ENCODE peak calls at places on chromosomes 4 and X, in nine cellular contexts. T is mesothelial cell of epicardium, L is left lung, M is cardiac muscle cell, C is spleen, Q is GM12878, F is omental fat pad, N is lower leg skin, E is tibial nerve. O is an unnamed sample.

GRCh38 chrX:13396887-13397286 is 77.0 kb upstream of the ATXN3L start:
- DNase-seq in T (no peak), L (no peak), M (peak; percentile 32), C (no peak), Q (no peak), F (no peak), N (no peak), E (no peak), O (no peak)

GRCh38 chr4:1302159-1302558 is 12.5 kb downstream of the MAEA start:
- DNase-seq in T (no peak), L (no peak), M (no peak), C (no peak), Q (no peak), F (no peak), N (no peak), E (no peak), O (no peak)

GRCh38 chr4:25050370-25051098 is 19.8 kb upstream of the LGI2 start:
- DNase-seq in T (no peak), L (no peak), M (no peak), C (no peak), Q (no peak), F (no peak), N (no peak), E (no peak), O (no peak)

GRCh38 chrX:49754238-49754857 is 58.6 kb upstream of the PAGE1 start:
- DNase-seq in T (peak; percentile 24), L (no peak), M (peak; percentile 44), C (no peak), Q (no peak), F (no peak), N (no peak), E (no peak), O (peak; percentile 43)

GRCh38 chr4:155809835-155810234 is 51.0 kb downstream of the GUCY1B1 start:
- DNase-seq in T (no peak), L (no peak), M (peak; percentile 92), C (no peak), Q (peak; percentile 55), F (no peak), N (no peak), E (no peak), O (no peak)

GRCh38 chr4:144562019-144562740 is 83.8 kb upstream of the HHIP start:
- DNase-seq in T (no peak), L (no peak), M (peak; percentile 24), C (no peak), Q (no peak), F (no peak), N (no peak), E (no peak), O (peak; percentile 42)

GRCh38 chr4:75769044-75769443 is 44.7 kb downstream of the USO1 start:
- DNase-seq in T (no peak), L (no peak), M (peak; percentile 5), C (no peak), Q (no peak), F (no peak), N (no peak), E (no peak), O (no peak)

GRCh38 chr4:189940178-189941004 is at the start of gene FRG1:
- DNase-seq in T (peak; percentile 92), L (peak; percentile 100), M (peak; percentile 97), C (peak; percentile 99), Q (peak; percentile 64), F (peak; percentile 82), N (peak; percentile 99), E (peak; percentile 85), O (peak; percentile 96)

GRCh38 chr4:26729027-26729426 is 131.6 kb upstream of the STIM2 start:
- DNase-seq in T (no peak), L (no peak), M (no peak), C (no peak), Q (no peak), F (no peak), N (no peak), E (no peak), O (no peak)

GRCh38 chr4:122731676-122732075 is 828 bp upstream of the BBS12 start:
- DNase-seq in T (no peak), L (no peak), M (no peak), C (no peak), Q (no peak), F (no peak), N (no peak), E (no peak), O (no peak)

GRCh38 chr4:122728781-122729330 is 3.6 kb upstream of the BBS12 start:
- DNase-seq in T (no peak), L (no peak), M (peak; percentile 10), C (no peak), Q (no peak), F (no peak), N (no peak), E (no peak), O (no peak)

GRCh38 chr4:122733805-122734155 is 1.3 kb downstream of the BBS12 start:
- DNase-seq in T (no peak), L (no peak), M (no peak), C (no peak), Q (no peak), F (no peak), N (no peak), E (no peak), O (no peak)

GRCh38 chr4:122732329-122733026 is at the start of gene BBS12:
- DNase-seq in T (peak; percentile 94), L (peak; percentile 99), M (peak; percentile 100), C (peak; percentile 100), Q (peak; percentile 97), F (peak; percentile 99), N (peak; percentile 100), E (peak; percentile 99), O (peak; percentile 98)
- TF ChIP-seq CTCF in T (no peak), L (no peak), M (peak; percentile 58), C (peak; percentile 33), Q (peak; percentile 56), F (no peak), N (no peak), E (peak; percentile 52), O (peak; percentile 45)

GRCh38 chr4:52016985-52017384 is 3.2 kb downstream of the LRRC66 start:
- DNase-seq in T (no peak), L (no peak), M (no peak), C (no peak), Q (no peak), F (no peak), N (no peak), E (no peak), O (no peak)

GRCh38 chr4:52014903-52015302 is 5.3 kb downstream of the LRRC66 start:
- DNase-seq in T (no peak), L (no peak), M (no peak), C (no peak), Q (no peak), F (no peak), N (no peak), E (no peak), O (no peak)

GRCh38 chr4:52017809-52018208 is 2.4 kb downstream of the LRRC66 start:
- DNase-seq in T (no peak), L (no peak), M (no peak), C (no peak), Q (no peak), F (no peak), N (no peak), E (no peak), O (no peak)

GRCh38 chr4:52010976-52011375 is 9.2 kb downstream of the LRRC66 start:
- DNase-seq in T (no peak), L (no peak), M (no peak), C (no peak), Q (no peak), F (no peak), N (no peak), E (no peak), O (no peak)

DNA sequence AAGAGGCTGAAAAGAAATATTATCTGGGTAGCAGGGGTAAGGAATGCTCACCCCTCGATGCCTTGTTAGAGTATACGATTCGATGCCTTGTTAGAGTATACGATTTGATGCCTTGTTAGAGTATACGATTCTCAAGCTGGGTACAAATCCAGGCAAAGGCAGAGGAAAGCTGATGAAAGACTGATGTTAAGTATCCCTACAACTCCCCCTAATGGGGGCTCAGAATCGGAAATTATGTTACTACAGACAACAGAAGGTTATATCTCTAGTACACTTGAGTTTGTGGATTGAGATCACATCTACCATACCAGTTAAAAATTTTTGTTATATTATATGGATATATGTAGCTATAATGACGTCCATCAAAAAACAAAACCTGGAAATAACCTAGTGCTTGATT is 4.8 kb downstream of the LRRC66 start:
- DNase-seq in T (no peak), L (no peak), M (peak; percentile 20), C (no peak), Q (no peak), F (no peak), N (no peak), E (no peak), O (no peak)
- TF ChIP-seq CTCF in T (no peak), L (no peak), M (peak; percentile 24), C (no peak), Q (no peak), F (no peak), N (no peak), E (no peak), O (no peak)

GRCh38 chrX:18893536-18893935 is 90.4 kb downstream of the PHKA2 start:
- DNase-seq in T (no peak), L (no peak), M (no peak), C (no peak), Q (no peak), F (no peak), N (no peak), E (no peak), O (no peak)
- TF ChIP-seq CTCF in T (no peak), L (no peak), M (no peak), C (no peak), Q (no peak), F (no peak), N (no peak), E (no peak), O (no peak)

GRCh38 chr4:164931551-164932324 is 45.7 kb downstream of the TRIM61 start:
- DNase-seq in T (no peak), L (no peak), M (no peak), C (no peak), Q (no peak), F (no peak), N (no peak), E (no peak), O (no peak)

GRCh38 chr4:164930647-164931046 is 46.8 kb downstream of the TRIM61 start:
- DNase-seq in T (no peak), L (no peak), M (no peak), C (no peak), Q (no peak), F (no peak), N (no peak), E (no peak), O (no peak)

GRCh38 chr4:164933244-164933643 is 44.2 kb downstream of the TRIM61 start:
- DNase-seq in T (no peak), L (no peak), M (no peak), C (no peak), Q (no peak), F (no peak), N (no peak), E (no peak), O (no peak)

GRCh38 chr4:164937576-164938270 is 39.7 kb downstream of the TRIM61 start:
- DNase-seq in T (no peak), L (no peak), M (peak; percentile 32), C (no peak), Q (peak; percentile 25), F (no peak), N (no peak), E (no peak), O (no peak)

DNA sequence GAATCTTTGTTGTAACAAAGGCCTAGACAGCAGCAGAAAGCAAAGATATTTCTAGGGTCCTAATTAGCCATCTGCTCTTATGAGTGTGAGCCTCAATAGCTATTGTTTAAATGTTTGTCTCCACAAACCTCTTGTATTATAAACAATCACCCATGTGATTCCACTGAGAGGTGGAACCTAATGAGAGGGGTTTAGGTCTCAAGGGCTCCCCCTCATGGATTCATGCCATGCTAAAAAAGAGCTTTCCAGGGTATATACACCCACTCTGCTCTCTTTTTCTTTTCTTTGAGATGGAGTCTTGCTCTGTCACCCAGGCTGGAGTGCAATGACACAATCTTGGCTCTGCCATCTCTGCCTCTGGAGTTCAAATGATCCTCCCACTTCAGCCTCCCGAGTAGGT is 42.1 kb downstream of the TRIM61 start:
- DNase-seq in T (no peak), L (no peak), M (no peak), C (no peak), Q (peak; percentile 51), F (no peak), N (no peak), E (no peak), O (no peak)
- TF ChIP-seq CTCF in T (no peak), L (no peak), M (no peak), C (no peak), Q (peak; percentile 42), F (no peak), N (no peak), E (no peak), O (no peak)